ENCODE peak calls at places on chromosomes 6 and 20, in seven cellular contexts. One of them, this sample, is unnamed.

GRCh38 chr20:38870733-38871559 is 55.3 kb upstream of the FAM83D start:
- DNase-seq in stimulated activated CD8-positive, alpha-beta memory T cell treated with anti-CD3 and anti-CD28 coated beads, Interleukin-12 subunit alpha, Interleukin-12 subunit beta, amount 100 ng/mL, for 4 hours: no peak
- DNase-seq in cerebellar cortex: no peak
- DNase-seq in RKO: peak; percentile 77
- DNase-seq in left ventricle myocardium superior: no peak
- DNase-seq in T-helper 2 cell: no peak
- DNase-seq in foreskin fibroblast: no peak
- DNase-seq in this sample: no peak

GRCh38 chr6:137690029-137690428 is 177.0 kb upstream of the TNFAIP3 start:
- DNase-seq in stimulated activated CD8-positive, alpha-beta memory T cell treated with anti-CD3 and anti-CD28 coated beads, Interleukin-12 subunit alpha, Interleukin-12 subunit beta, amount 100 ng/mL, for 4 hours: no peak
- DNase-seq in cerebellar cortex: no peak
- DNase-seq in RKO: no peak
- DNase-seq in left ventricle myocardium superior: no peak
- DNase-seq in T-helper 2 cell: no peak
- DNase-seq in foreskin fibroblast: no peak
- DNase-seq in this sample: no peak

GRCh38 chr6:26592649-26593048 is 4.1 kb upstream of the ABT1 start:
- DNase-seq in stimulated activated CD8-positive, alpha-beta memory T cell treated with anti-CD3 and anti-CD28 coated beads, Interleukin-12 subunit alpha, Interleukin-12 subunit beta, amount 100 ng/mL, for 4 hours: no peak
- DNase-seq in cerebellar cortex: no peak
- DNase-seq in RKO: peak; percentile 38
- DNase-seq in left ventricle myocardium superior: no peak
- DNase-seq in T-helper 2 cell: no peak
- DNase-seq in foreskin fibroblast: no peak
- DNase-seq in this sample: no peak

GRCh38 chr20:57656252-57656820 is 36.1 kb upstream of the ZBP1 start:
- DNase-seq in stimulated activated CD8-positive, alpha-beta memory T cell treated with anti-CD3 and anti-CD28 coated beads, Interleukin-12 subunit alpha, Interleukin-12 subunit beta, amount 100 ng/mL, for 4 hours: no peak
- DNase-seq in cerebellar cortex: no peak
- DNase-seq in RKO: no peak
- DNase-seq in left ventricle myocardium superior: peak; percentile 23
- DNase-seq in T-helper 2 cell: no peak
- DNase-seq in foreskin fibroblast: no peak
- DNase-seq in this sample: peak; percentile 5

GRCh38 chr6:34926655-34927054 is 37.6 kb downstream of the ANKS1A start:
- DNase-seq in stimulated activated CD8-positive, alpha-beta memory T cell treated with anti-CD3 and anti-CD28 coated beads, Interleukin-12 subunit alpha, Interleukin-12 subunit beta, amount 100 ng/mL, for 4 hours: no peak
- DNase-seq in cerebellar cortex: no peak
- DNase-seq in RKO: peak; percentile 62
- DNase-seq in left ventricle myocardium superior: no peak
- DNase-seq in T-helper 2 cell: no peak
- DNase-seq in foreskin fibroblast: peak; percentile 27
- DNase-seq in this sample: peak; percentile 39

GRCh38 chr20:8331740-8332412 is 199.8 kb downstream of the PLCB1 start:
- DNase-seq in stimulated activated CD8-positive, alpha-beta memory T cell treated with anti-CD3 and anti-CD28 coated beads, Interleukin-12 subunit alpha, Interleukin-12 subunit beta, amount 100 ng/mL, for 4 hours: no peak
- DNase-seq in cerebellar cortex: peak; percentile 24
- DNase-seq in RKO: peak; percentile 18
- DNase-seq in left ventricle myocardium superior: peak; percentile 28
- DNase-seq in T-helper 2 cell: no peak
- DNase-seq in foreskin fibroblast: peak; percentile 83
- DNase-seq in this sample: peak; percentile 70

GRCh38 chr6:124714728-124715127 is 247.5 kb upstream of the RNF217 start:
- DNase-seq in stimulated activated CD8-positive, alpha-beta memory T cell treated with anti-CD3 and anti-CD28 coated beads, Interleukin-12 subunit alpha, Interleukin-12 subunit beta, amount 100 ng/mL, for 4 hours: no peak
- DNase-seq in cerebellar cortex: no peak
- DNase-seq in RKO: no peak
- DNase-seq in left ventricle myocardium superior: no peak
- DNase-seq in T-helper 2 cell: no peak
- DNase-seq in foreskin fibroblast: no peak
- DNase-seq in this sample: no peak

GRCh38 chr6:106927531-106928398 is 46.8 kb downstream of the CD24 start:
- DNase-seq in stimulated activated CD8-positive, alpha-beta memory T cell treated with anti-CD3 and anti-CD28 coated beads, Interleukin-12 subunit alpha, Interleukin-12 subunit beta, amount 100 ng/mL, for 4 hours: no peak
- DNase-seq in cerebellar cortex: no peak
- DNase-seq in RKO: peak; percentile 58
- DNase-seq in left ventricle myocardium superior: peak; percentile 46
- DNase-seq in T-helper 2 cell: no peak
- DNase-seq in foreskin fibroblast: peak; percentile 15
- DNase-seq in this sample: peak; percentile 53

GRCh38 chr20:41361757-41362747 is 4.6 kb downstream of the EMILIN3 start:
- DNase-seq in stimulated activated CD8-positive, alpha-beta memory T cell treated with anti-CD3 and anti-CD28 coated beads, Interleukin-12 subunit alpha, Interleukin-12 subunit beta, amount 100 ng/mL, for 4 hours: no peak
- DNase-seq in cerebellar cortex: no peak
- DNase-seq in RKO: no peak
- DNase-seq in left ventricle myocardium superior: peak; percentile 70
- DNase-seq in T-helper 2 cell: no peak
- DNase-seq in foreskin fibroblast: no peak
- DNase-seq in this sample: no peak

GRCh38 chr6:152380351-152380767 is 256.8 kb downstream of the SYNE1 start:
- DNase-seq in stimulated activated CD8-positive, alpha-beta memory T cell treated with anti-CD3 and anti-CD28 coated beads, Interleukin-12 subunit alpha, Interleukin-12 subunit beta, amount 100 ng/mL, for 4 hours: no peak
- DNase-seq in cerebellar cortex: peak; percentile 41
- DNase-seq in RKO: no peak
- DNase-seq in left ventricle myocardium superior: no peak
- DNase-seq in T-helper 2 cell: no peak
- DNase-seq in foreskin fibroblast: peak; percentile 44
- DNase-seq in this sample: no peak

GRCh38 chr20:13777171-13777601 is 7.5 kb downstream of the ESF1 start:
- DNase-seq in stimulated activated CD8-positive, alpha-beta memory T cell treated with anti-CD3 and anti-CD28 coated beads, Interleukin-12 subunit alpha, Interleukin-12 subunit beta, amount 100 ng/mL, for 4 hours: no peak
- DNase-seq in cerebellar cortex: no peak
- DNase-seq in RKO: peak; percentile 56
- DNase-seq in left ventricle myocardium superior: no peak
- DNase-seq in T-helper 2 cell: no peak
- DNase-seq in foreskin fibroblast: no peak
- DNase-seq in this sample: no peak

GRCh38 chr6:7505196-7505699 is 36.2 kb upstream of the DSP start:
- DNase-seq in stimulated activated CD8-positive, alpha-beta memory T cell treated with anti-CD3 and anti-CD28 coated beads, Interleukin-12 subunit alpha, Interleukin-12 subunit beta, amount 100 ng/mL, for 4 hours: no peak
- DNase-seq in cerebellar cortex: peak; percentile 77
- DNase-seq in RKO: peak; percentile 12
- DNase-seq in left ventricle myocardium superior: peak; percentile 49
- DNase-seq in T-helper 2 cell: no peak
- DNase-seq in foreskin fibroblast: peak; percentile 9
- DNase-seq in this sample: peak; percentile 16

GRCh38 chr6:155419161-155419560 is 36.5 kb downstream of the NOX3 start:
- DNase-seq in stimulated activated CD8-positive, alpha-beta memory T cell treated with anti-CD3 and anti-CD28 coated beads, Interleukin-12 subunit alpha, Interleukin-12 subunit beta, amount 100 ng/mL, for 4 hours: no peak
- DNase-seq in cerebellar cortex: no peak
- DNase-seq in RKO: peak; percentile 11
- DNase-seq in left ventricle myocardium superior: no peak
- DNase-seq in T-helper 2 cell: no peak
- DNase-seq in foreskin fibroblast: peak; percentile 39
- DNase-seq in this sample: peak; percentile 26

GRCh38 chr20:56731496-56731895 is 102.4 kb downstream of the TFAP2C start:
- DNase-seq in stimulated activated CD8-positive, alpha-beta memory T cell treated with anti-CD3 and anti-CD28 coated beads, Interleukin-12 subunit alpha, Interleukin-12 subunit beta, amount 100 ng/mL, for 4 hours: no peak
- DNase-seq in cerebellar cortex: no peak
- DNase-seq in RKO: no peak
- DNase-seq in left ventricle myocardium superior: no peak
- DNase-seq in T-helper 2 cell: no peak
- DNase-seq in foreskin fibroblast: no peak
- DNase-seq in this sample: no peak

GRCh38 chr20:62143976-62144825 is 632 bp downstream of the SS18L1 start:
- DNase-seq in stimulated activated CD8-positive, alpha-beta memory T cell treated with anti-CD3 and anti-CD28 coated beads, Interleukin-12 subunit alpha, Interleukin-12 subunit beta, amount 100 ng/mL, for 4 hours: peak; percentile 35
- DNase-seq in cerebellar cortex: peak; percentile 42
- DNase-seq in RKO: peak; percentile 71
- DNase-seq in left ventricle myocardium superior: peak; percentile 77
- DNase-seq in T-helper 2 cell: peak; percentile 47
- DNase-seq in foreskin fibroblast: peak; percentile 69
- DNase-seq in this sample: peak; percentile 86

GRCh38 chr20:62360854-62361798 is 6.0 kb downstream of the LAMA5 start:
- DNase-seq in stimulated activated CD8-positive, alpha-beta memory T cell treated with anti-CD3 and anti-CD28 coated beads, Interleukin-12 subunit alpha, Interleukin-12 subunit beta, amount 100 ng/mL, for 4 hours: no peak
- DNase-seq in cerebellar cortex: no peak
- DNase-seq in RKO: no peak
- DNase-seq in left ventricle myocardium superior: peak; percentile 51
- DNase-seq in T-helper 2 cell: no peak
- DNase-seq in foreskin fibroblast: no peak
- DNase-seq in this sample: no peak

GRCh38 chr20:20535051-20535450 is 167.1 kb downstream of the INSM1 start:
- DNase-seq in stimulated activated CD8-positive, alpha-beta memory T cell treated with anti-CD3 and anti-CD28 coated beads, Interleukin-12 subunit alpha, Interleukin-12 subunit beta, amount 100 ng/mL, for 4 hours: no peak
- DNase-seq in cerebellar cortex: peak; percentile 52
- DNase-seq in RKO: no peak
- DNase-seq in left ventricle myocardium superior: no peak
- DNase-seq in T-helper 2 cell: no peak
- DNase-seq in foreskin fibroblast: no peak
- DNase-seq in this sample: no peak

GRCh38 chr6:137892271-137892708 is 25.2 kb downstream of the TNFAIP3 start:
- DNase-seq in stimulated activated CD8-positive, alpha-beta memory T cell treated with anti-CD3 and anti-CD28 coated beads, Interleukin-12 subunit alpha, Interleukin-12 subunit beta, amount 100 ng/mL, for 4 hours: no peak
- DNase-seq in cerebellar cortex: no peak
- DNase-seq in RKO: no peak
- DNase-seq in left ventricle myocardium superior: no peak
- DNase-seq in T-helper 2 cell: no peak
- DNase-seq in foreskin fibroblast: peak; percentile 88
- DNase-seq in this sample: peak; percentile 61

GRCh38 chr20:64065973-64066341 is 3.0 kb downstream of the TCEA2 start:
- DNase-seq in stimulated activated CD8-positive, alpha-beta memory T cell treated with anti-CD3 and anti-CD28 coated beads, Interleukin-12 subunit alpha, Interleukin-12 subunit beta, amount 100 ng/mL, for 4 hours: no peak
- DNase-seq in cerebellar cortex: no peak
- DNase-seq in RKO: no peak
- DNase-seq in left ventricle myocardium superior: no peak
- DNase-seq in T-helper 2 cell: no peak
- DNase-seq in foreskin fibroblast: peak; percentile 81
- DNase-seq in this sample: peak; percentile 86

GRCh38 chr6:124203812-124204167 is 400.1 kb downstream of the NKAIN2 start:
- DNase-seq in stimulated activated CD8-positive, alpha-beta memory T cell treated with anti-CD3 and anti-CD28 coated beads, Interleukin-12 subunit alpha, Interleukin-12 subunit beta, amount 100 ng/mL, for 4 hours: no peak
- DNase-seq in cerebellar cortex: peak; percentile 34
- DNase-seq in RKO: no peak
- DNase-seq in left ventricle myocardium superior: no peak
- DNase-seq in T-helper 2 cell: no peak
- DNase-seq in foreskin fibroblast: peak; percentile 1
- DNase-seq in this sample: no peak

GRCh38 chr6:39965716-39966115 is 31.5 kb upstream of the MOCS1 start:
- DNase-seq in stimulated activated CD8-positive, alpha-beta memory T cell treated with anti-CD3 and anti-CD28 coated beads, Interleukin-12 subunit alpha, Interleukin-12 subunit beta, amount 100 ng/mL, for 4 hours: no peak
- DNase-seq in cerebellar cortex: no peak
- DNase-seq in RKO: no peak
- DNase-seq in left ventricle myocardium superior: no peak
- DNase-seq in T-helper 2 cell: no peak
- DNase-seq in foreskin fibroblast: no peak
- DNase-seq in this sample: no peak

GRCh38 chr6:93407186-93407585 is 12.2 kb downstream of the EPHA7 start:
- DNase-seq in stimulated activated CD8-positive, alpha-beta memory T cell treated with anti-CD3 and anti-CD28 coated beads, Interleukin-12 subunit alpha, Interleukin-12 subunit beta, amount 100 ng/mL, for 4 hours: no peak
- DNase-seq in cerebellar cortex: peak; percentile 58
- DNase-seq in RKO: no peak
- DNase-seq in left ventricle myocardium superior: no peak
- DNase-seq in T-helper 2 cell: no peak
- DNase-seq in foreskin fibroblast: no peak
- DNase-seq in this sample: no peak

GRCh38 chr6:17418281-17419188 is 25.1 kb downstream of the CAP2 start:
- DNase-seq in stimulated activated CD8-positive, alpha-beta memory T cell treated with anti-CD3 and anti-CD28 coated beads, Interleukin-12 subunit alpha, Interleukin-12 subunit beta, amount 100 ng/mL, for 4 hours: no peak
- DNase-seq in cerebellar cortex: peak; percentile 68
- DNase-seq in RKO: no peak
- DNase-seq in left ventricle myocardium superior: no peak
- DNase-seq in T-helper 2 cell: no peak
- DNase-seq in foreskin fibroblast: peak; percentile 42
- DNase-seq in this sample: no peak

GRCh38 chr6:144190593-144190992 is 40.3 kb downstream of the STX11 start:
- DNase-seq in stimulated activated CD8-positive, alpha-beta memory T cell treated with anti-CD3 and anti-CD28 coated beads, Interleukin-12 subunit alpha, Interleukin-12 subunit beta, amount 100 ng/mL, for 4 hours: no peak
- DNase-seq in cerebellar cortex: no peak
- DNase-seq in RKO: peak; percentile 63
- DNase-seq in left ventricle myocardium superior: no peak
- DNase-seq in T-helper 2 cell: no peak
- DNase-seq in foreskin fibroblast: peak; percentile 51
- DNase-seq in this sample: peak; percentile 28

GRCh38 chr6:67966830-67967229 is 668.3 kb upstream of the ADGRB3 start:
- DNase-seq in stimulated activated CD8-positive, alpha-beta memory T cell treated with anti-CD3 and anti-CD28 coated beads, Interleukin-12 subunit alpha, Interleukin-12 subunit beta, amount 100 ng/mL, for 4 hours: no peak
- DNase-seq in cerebellar cortex: no peak
- DNase-seq in RKO: no peak
- DNase-seq in left ventricle myocardium superior: no peak
- DNase-seq in T-helper 2 cell: no peak
- DNase-seq in foreskin fibroblast: no peak
- DNase-seq in this sample: no peak

GRCh38 chr6:134145786-134146185 is 93.4 kb upstream of the SLC2A12 start:
- DNase-seq in stimulated activated CD8-positive, alpha-beta memory T cell treated with anti-CD3 and anti-CD28 coated beads, Interleukin-12 subunit alpha, Interleukin-12 subunit beta, amount 100 ng/mL, for 4 hours: no peak
- DNase-seq in cerebellar cortex: no peak
- DNase-seq in RKO: peak; percentile 5
- DNase-seq in left ventricle myocardium superior: no peak
- DNase-seq in T-helper 2 cell: no peak
- DNase-seq in foreskin fibroblast: no peak
- DNase-seq in this sample: no peak

GRCh38 chr6:90249044-90249443 is 47.6 kb downstream of the BACH2 start:
- DNase-seq in stimulated activated CD8-positive, alpha-beta memory T cell treated with anti-CD3 and anti-CD28 coated beads, Interleukin-12 subunit alpha, Interleukin-12 subunit beta, amount 100 ng/mL, for 4 hours: no peak
- DNase-seq in cerebellar cortex: no peak
- DNase-seq in RKO: peak; percentile 14
- DNase-seq in left ventricle myocardium superior: no peak
- DNase-seq in T-helper 2 cell: no peak
- DNase-seq in foreskin fibroblast: no peak
- DNase-seq in this sample: no peak

GRCh38 chr6:53159558-53159957 is 10.9 kb upstream of the GCM1 start:
- DNase-seq in stimulated activated CD8-positive, alpha-beta memory T cell treated with anti-CD3 and anti-CD28 coated beads, Interleukin-12 subunit alpha, Interleukin-12 subunit beta, amount 100 ng/mL, for 4 hours: no peak
- DNase-seq in cerebellar cortex: no peak
- DNase-seq in RKO: peak; percentile 10
- DNase-seq in left ventricle myocardium superior: no peak
- DNase-seq in T-helper 2 cell: no peak
- DNase-seq in foreskin fibroblast: peak; percentile 18
- DNase-seq in this sample: peak; percentile 28

This sample was measured in AG08396.